ENCODE peak calls at places on chromosomes 5 and 9, in seven cellular contexts. A is psoas muscle; M is lower lobe of right lung; E is GM23248; D is CD8-positive, alpha-beta memory T cell; Y is mammary epithelial cell; Z is GM23338. G is an unnamed sample.
A peak's percentile ranks its signal among the peaks of the same experiment; 100 is the strongest.

GRCh38 chr5:83374547-83374946 is 97.0 kb upstream of the VCAN start:
- DNase-seq in Z (no peak), E (peak; percentile 55), Y (no peak), A (no peak), M (no peak), D (no peak), G (no peak)

GRCh38 chr9:112142420-112142819 is 32.7 kb downstream of the SUSD1 start:
- DNase-seq in Z (no peak), D (no peak), M (no peak), Y (peak; percentile 24), A (no peak), E (no peak), G (no peak)

GRCh38 chr5:109690456-109691247 is 925 bp downstream of the MAN2A1 start:
- DNase-seq in M (peak; percentile 78), E (peak; percentile 92), Y (peak; percentile 67), A (peak; percentile 88), D (peak; percentile 34), Z (peak; percentile 61), G (peak; percentile 38)

GRCh38 chr5:6359941-6360683 is 18.2 kb downstream of the MED10 start:
- DNase-seq in Y (no peak), E (no peak), D (no peak), M (no peak), Z (peak; percentile 65), A (no peak), G (no peak)

GRCh38 chr9:37471942-37472679 is 6.9 kb upstream of the ZBTB5 start:
- DNase-seq in Y (peak; percentile 87), D (no peak), Z (peak; percentile 95), M (no peak), E (peak; percentile 91), A (no peak), G (no peak)

GRCh38 chr5:162956570-162956969 is 480.8 kb upstream of the CCNG1 start:
- DNase-seq in E (no peak), A (no peak), Z (peak; percentile 13), Y (no peak), D (no peak), M (no peak), G (no peak)

GRCh38 chr5:133664422-133664821 is 52.1 kb upstream of the FSTL4 start:
- DNase-seq in Z (no peak), E (peak; percentile 50), D (no peak), A (no peak), M (no peak), Y (peak; percentile 72), G (no peak)

GRCh38 chr9:93908591-93909241 is 46.4 kb downstream of the BARX1 start:
- DNase-seq in D (no peak), E (peak; percentile 9), A (peak; percentile 30), Y (no peak), M (peak; percentile 15), Z (no peak), G (no peak)

GRCh38 chr9:125189011-125189360 is 617 bp downstream of the PPP6C start:
- DNase-seq in M (peak; percentile 65), E (peak; percentile 49), D (peak; percentile 35), Z (peak; percentile 63), A (peak; percentile 76), Y (peak; percentile 9), G (peak; percentile 19)

GRCh38 chr9:15160673-15161072 is 146.3 kb downstream of the TTC39B start:
- DNase-seq in Y (no peak), A (no peak), E (no peak), Z (no peak), D (no peak), M (no peak), G (no peak)

GRCh38 chr9:9881692-9882091 is 731.1 kb downstream of the PTPRD start:
- DNase-seq in Y (peak; percentile 61), Z (no peak), E (no peak), A (no peak), D (no peak), M (no peak), G (no peak)

GRCh38 chr9:79682076-79682736 is 110.4 kb downstream of the TLE4 start:
- DNase-seq in E (no peak), Y (no peak), M (no peak), Z (no peak), D (no peak), A (no peak), G (no peak)

GRCh38 chr5:56094579-56095361 is 100.0 kb upstream of the IL6ST start:
- DNase-seq in M (no peak), A (no peak), E (no peak), Y (no peak), D (no peak), Z (no peak), G (no peak)

GRCh38 chr5:95848701-95849100 is 26.2 kb upstream of the GLRX start:
- DNase-seq in Y (no peak), M (no peak), D (no peak), Z (no peak), A (no peak), E (peak; percentile 91), G (no peak)

GRCh38 chr9:15289590-15289989 is 17.4 kb downstream of the TTC39B start:
- DNase-seq in M (no peak), E (no peak), Z (no peak), A (no peak), Y (no peak), D (no peak), G (no peak)

GRCh38 chr5:616342-617039 is 4.4 kb downstream of the CEP72 start:
- DNase-seq in Y (no peak), D (no peak), A (peak; percentile 44), M (peak; percentile 32), E (no peak), Z (no peak), G (no peak)

DNA sequence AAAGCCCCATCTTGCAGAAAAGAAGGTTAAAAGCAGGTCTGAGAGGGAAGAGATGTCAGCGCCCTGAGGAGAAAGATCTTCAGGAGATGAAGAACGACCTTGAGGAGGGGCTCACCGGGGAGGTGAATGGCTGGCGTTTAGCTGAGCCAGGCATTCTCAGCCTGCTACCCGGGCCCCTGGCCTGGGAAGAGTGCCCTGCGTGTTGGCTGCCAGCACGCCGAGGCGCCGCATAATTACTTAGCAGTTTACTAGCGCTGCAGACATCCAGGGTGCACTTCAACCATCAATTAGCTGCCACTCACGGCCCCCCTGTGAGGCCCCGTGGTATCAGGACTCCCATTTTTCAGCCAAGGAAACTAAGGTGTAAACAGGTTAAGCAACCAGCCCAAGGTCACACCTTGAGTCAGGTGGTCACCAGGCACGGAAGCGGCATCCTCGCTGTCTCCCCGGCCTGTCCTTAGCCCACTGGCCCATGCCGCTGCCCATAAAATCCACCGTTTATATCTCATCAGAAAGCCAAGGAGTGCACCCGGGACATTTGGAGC is 551.9 kb downstream of the BNC2 start:
- DNase-seq in Y (no peak), E (no peak), D (no peak), Z (no peak), A (no peak), M (no peak), G (no peak)
- H3K27ac ChIP-seq in Y (no peak overlapping the region), E (no peak overlapping the region), D (no peak overlapping the region), Z (no peak overlapping the region), A (no peak overlapping the region), M (no peak overlapping the region), G (no peak overlapping the region)

GRCh38 chr5:67621040-67621397 is 424.4 kb upstream of the CD180 start:
- DNase-seq in A (no peak), Y (no peak), M (no peak), D (no peak), E (no peak), Z (no peak), G (no peak)
- H3K27ac ChIP-seq in A (peak overlapping the region; percentile 24), Y (no peak overlapping the region), M (no peak overlapping the region), D (no peak overlapping the region), E (no peak overlapping the region), Z (no peak overlapping the region), G (no peak overlapping the region)

GRCh38 chr5:77032635-77033034 is 2.4 kb downstream of the AGGF1 start:
- DNase-seq in A (no peak), Z (no peak), D (no peak), M (no peak), E (no peak), Y (no peak), G (no peak)
- H3K27ac ChIP-seq in A (no peak overlapping the region), Z (no peak overlapping the region), D (no peak overlapping the region), M (no peak overlapping the region), E (no peak overlapping the region), Y (no peak overlapping the region), G (no peak overlapping the region)

DNA sequence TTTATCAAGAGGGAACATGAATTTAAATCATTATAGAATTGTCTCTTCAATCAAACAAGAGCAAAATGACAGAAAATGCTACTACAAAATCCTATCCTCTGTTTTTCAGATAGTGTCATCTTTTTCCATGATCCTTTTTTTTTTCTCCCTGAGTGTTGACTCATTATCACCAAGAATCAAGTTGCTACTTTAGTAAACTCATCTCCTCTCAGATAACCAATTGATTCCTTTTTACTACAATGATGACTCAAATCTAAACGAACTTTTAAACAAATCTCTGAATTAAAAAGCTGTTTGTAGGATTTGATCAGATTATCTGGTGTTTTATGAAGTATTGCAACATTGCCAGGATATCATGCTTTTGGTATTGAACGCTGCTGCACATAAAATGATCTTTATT is 23.9 kb upstream of the IL7R start:
- DNase-seq in D (no peak), Z (no peak), M (no peak), A (no peak), Y (no peak), E (peak; percentile 28), G (no peak)
- H3K27ac ChIP-seq in D (no peak overlapping the region), Z (no peak overlapping the region), M (no peak overlapping the region), A (no peak overlapping the region), Y (no peak overlapping the region), E (no peak overlapping the region), G (peak overlapping the region; percentile 42)

GRCh38 chr9:128913048-128913900 is 7.5 kb upstream of the PHYHD1 start:
- DNase-seq in Y (no peak), E (peak; percentile 38), D (no peak), M (peak; percentile 53), Z (no peak), A (no peak), G (no peak)
- H3K27ac ChIP-seq in Y (peak overlapping the region; percentile 87), E (peak overlapping the region; percentile 33), D (no peak overlapping the region), M (peak overlapping the region; percentile 86), Z (peak overlapping the region; percentile 85), A (peak overlapping the region; percentile 76), G (no peak overlapping the region)

GRCh38 chr5:126386146-126386545 is 37.1 kb upstream of the GRAMD2B start:
- DNase-seq in M (no peak), E (no peak), D (no peak), Z (no peak), Y (peak; percentile 35), A (no peak), G (no peak)
- H3K27ac ChIP-seq in M (no peak overlapping the region), E (peak overlapping the region; percentile 68), D (no peak overlapping the region), Z (no peak overlapping the region), Y (peak overlapping the region; percentile 55), A (peak overlapping the region; percentile 61), G (no peak overlapping the region)

GRCh38 chr9:85344901-85345300 is 396.9 kb downstream of the AGTPBP1 start:
- DNase-seq in D (no peak), M (no peak), E (peak; percentile 7), Y (peak; percentile 53), A (no peak), Z (no peak), G (no peak)
- H3K27ac ChIP-seq in D (no peak overlapping the region), M (no peak overlapping the region), E (no peak overlapping the region), Y (no peak overlapping the region), A (no peak overlapping the region), Z (no peak overlapping the region), G (no peak overlapping the region)

GRCh38 chr5:137960141-137960540 is 70.9 kb downstream of the PKD2L2 start:
- DNase-seq in Z (no peak), D (no peak), M (no peak), A (no peak), E (no peak), Y (no peak), G (no peak)
- H3K27ac ChIP-seq in Z (no peak overlapping the region), D (no peak overlapping the region), M (no peak overlapping the region), A (no peak overlapping the region), E (no peak overlapping the region), Y (no peak overlapping the region), G (no peak overlapping the region)

G was measured in CD4-positive, alpha-beta T cell.